ENCODE peak calls at places on chromosome 20, in four cellular contexts. Y, E, M and W are unnamed samples.

GRCh38 chr20:17916365-17916996 is 52.1 kb downstream of the SNX5 start:
- DNase-seq in Y (no peak), E (no peak), M (no peak), W (no peak)

GRCh38 chr20:25051386-25052155 is 6.4 kb downstream of the ACSS1 start:
- DNase-seq in Y (no peak), M (no peak), E (no peak), W (no peak)

GRCh38 chr20:50042370-50043313 is 59.9 kb downstream of the SNAI1 start:
- DNase-seq in M (no peak), E (no peak), Y (no peak), W (no peak)

GRCh38 chr20:63835031-63835858 is 4.2 kb upstream of the ZBTB46 start:
- DNase-seq in M (peak; percentile 90), Y (no peak), E (no peak), W (no peak)

GRCh38 chr20:59526242-59527225 is 77.8 kb upstream of the PHACTR3 start:
- DNase-seq in E (no peak), Y (no peak), M (peak; percentile 7), W (no peak)

GRCh38 chr20:33914871-33915270 is 78.8 kb upstream of the RALY start:
- DNase-seq in M (no peak), Y (no peak), E (peak; percentile 58), W (no peak)

GRCh38 chr20:56758706-56759105 is 129.6 kb downstream of the TFAP2C start:
- DNase-seq in M (no peak), Y (no peak), E (no peak), W (no peak)

GRCh38 chr20:37383229-37383989 is 37.5 kb downstream of the SRC start:
- DNase-seq in M (no peak), E (no peak), Y (no peak), W (no peak)

GRCh38 chr20:17867546-17867945 is 101.0 kb downstream of the SNX5 start:
- DNase-seq in M (no peak), Y (no peak), E (no peak), W (no peak)

GRCh38 chr20:24910461-24910860 is 38.6 kb upstream of the CST7 start:
- DNase-seq in M (peak; percentile 37), E (no peak), Y (no peak), W (no peak)

GRCh38 chr20:6053776-6054688 is at the start of gene LRRN4:
- DNase-seq in M (peak; percentile 71), Y (no peak), E (no peak), W (no peak)

GRCh38 chr20:61889659-61890058 is 176.0 kb downstream of the TAF4 start:
- DNase-seq in Y (no peak), E (no peak), M (no peak), W (no peak)

GRCh38 chr20:59008715-59009336 is 1.8 kb upstream of the CTSZ start:
- DNase-seq in E (no peak), Y (no peak), M (no peak), W (no peak)

GRCh38 chr20:13105864-13106457 is 97.2 kb downstream of the SPTLC3 start:
- DNase-seq in E (peak; percentile 11), Y (peak; percentile 16), M (peak; percentile 27), W (no peak)

GRCh38 chr20:44501448-44501847 is 20.4 kb downstream of the SERINC3 start:
- DNase-seq in E (no peak), Y (no peak), M (no peak), W (no peak)

GRCh38 chr20:41038149-41038877 is 9.7 kb downstream of the TOP1 start:
- DNase-seq in Y (no peak), M (no peak), E (no peak), W (no peak)

GRCh38 chr20:47493954-47494293 is 7.8 kb upstream of the NCOA3 start:
- DNase-seq in E (no peak), M (no peak), Y (no peak), W (no peak)

GRCh38 chr20:34990661-34991214 is 35.1 kb downstream of the MYH7B start:
- DNase-seq in E (no peak), M (no peak), Y (no peak), W (no peak)

GRCh38 chr20:34629904-34630303 is 47.0 kb downstream of the PIGU start:
- DNase-seq in M (no peak), E (no peak), Y (no peak), W (no peak)